ENCODE peak calls at places on chromosome X, in six cellular contexts. M is T-helper 9 cell; U is neural crest cell; R is activated CD4-positive, alpha-beta T cell treated with anti-CD3 and anti-CD28 coated beads for 24 hours; E is activated CD8-positive, alpha-beta memory T cell treated with anti-CD3 and anti-CD28 coated beads, Interleukin-2, amount 50 U/mL, for 4 hours; C is HTR-8/SVneo. G is an unnamed sample.
A peak's percentile ranks its signal among the peaks of the same experiment; 100 is the strongest.

GRCh38 chrX:55039471-55039870 is 8.7 kb upstream of the ALAS2 start:
- DNase-seq in C (no peak), R (no peak), U (no peak), M (no peak), E (no peak), G (no peak)

GRCh38 chrX:17442898-17443297 is 67.9 kb downstream of the NHS start:
- DNase-seq in E (no peak), C (no peak), M (no peak), U (no peak), R (no peak), G (no peak)

GRCh38 chrX:125394449-125394848 is 74.8 kb downstream of the TEX13C start:
- DNase-seq in C (no peak), R (no peak), U (no peak), M (no peak), E (no peak), G (no peak)

GRCh38 chrX:149453030-149453429 is 52.1 kb downstream of the IDS start:
- DNase-seq in E (no peak), M (no peak), R (no peak), U (no peak), C (peak; percentile 5), G (no peak)

GRCh38 chrX:123223859-123224258 is 39.8 kb downstream of the GRIA3 start:
- DNase-seq in M (no peak), E (no peak), R (no peak), U (no peak), C (no peak), G (no peak)

GRCh38 chrX:29687687-29688086 is 527.7 kb upstream of the MAGEB2 start:
- DNase-seq in U (no peak), C (peak; percentile 48), E (no peak), R (no peak), M (no peak), G (no peak)

GRCh38 chrX:54495814-54496516 is at the start of gene FGD1:
- DNase-seq in R (peak; percentile 22), E (peak; percentile 55), U (peak; percentile 59), M (peak; percentile 7), C (peak; percentile 60), G (peak; percentile 66)

GRCh38 chrX:52424658-52425057 is 55.8 kb downstream of the XAGE2 start:
- DNase-seq in E (no peak), R (no peak), U (no peak), C (no peak), M (no peak), G (no peak)

GRCh38 chrX:111262086-111262485 is 8.2 kb downstream of the CAPN6 start:
- DNase-seq in M (no peak), C (no peak), U (no peak), E (no peak), R (no peak), G (no peak)